ENCODE peak calls at places on chromosome 21, in seven cellular contexts. One of them, this sample, is unnamed.

GRCh38 chr21:14591882-14592281 is 45.8 kb upstream of the SAMSN1 start:
- DNase-seq in HCEC 1CT: no peak
- DNase-seq in kidney tubule cell: peak; percentile 9
- DNase-seq in stimulated activated CD8-positive, alpha-beta memory T cell treated with anti-CD3 and anti-CD28 coated beads, Interleukin-15, amount 100 ng/mL, for 4 hours: no peak
- DNase-seq in stimulated activated CD4-positive, alpha-beta T cell treated with anti-CD3 and anti-CD28 coated beads, Interleukin-1b, Interleukin-23, amount 100 ng/mL, for 24 hours: no peak
- DNase-seq in right atrium auricular region: peak; percentile 62
- DNase-seq in erythroblast: peak; percentile 9
- DNase-seq in this sample: peak; percentile 7

GRCh38 chr21:34073749-34074282 is 438 bp downstream of the MRPS6 start:
- DNase-seq in HCEC 1CT: peak; percentile 24
- DNase-seq in kidney tubule cell: peak; percentile 34
- DNase-seq in stimulated activated CD8-positive, alpha-beta memory T cell treated with anti-CD3 and anti-CD28 coated beads, Interleukin-15, amount 100 ng/mL, for 4 hours: no peak
- DNase-seq in stimulated activated CD4-positive, alpha-beta T cell treated with anti-CD3 and anti-CD28 coated beads, Interleukin-1b, Interleukin-23, amount 100 ng/mL, for 24 hours: peak; percentile 34
- DNase-seq in right atrium auricular region: no peak
- DNase-seq in erythroblast: peak; percentile 81
- DNase-seq in this sample: peak; percentile 31

GRCh38 chr21:43771698-43772367 is 4.3 kb downstream of the CSTB start:
- DNase-seq in HCEC 1CT: no peak
- DNase-seq in kidney tubule cell: no peak
- DNase-seq in stimulated activated CD8-positive, alpha-beta memory T cell treated with anti-CD3 and anti-CD28 coated beads, Interleukin-15, amount 100 ng/mL, for 4 hours: no peak
- DNase-seq in stimulated activated CD4-positive, alpha-beta T cell treated with anti-CD3 and anti-CD28 coated beads, Interleukin-1b, Interleukin-23, amount 100 ng/mL, for 24 hours: no peak
- DNase-seq in right atrium auricular region: no peak
- DNase-seq in erythroblast: no peak
- DNase-seq in this sample: no peak

GRCh38 chr21:45294509-45295291 is 7.0 kb upstream of the POFUT2 start:
- DNase-seq in HCEC 1CT: peak; percentile 99
- DNase-seq in kidney tubule cell: peak; percentile 87
- DNase-seq in stimulated activated CD8-positive, alpha-beta memory T cell treated with anti-CD3 and anti-CD28 coated beads, Interleukin-15, amount 100 ng/mL, for 4 hours: no peak
- DNase-seq in stimulated activated CD4-positive, alpha-beta T cell treated with anti-CD3 and anti-CD28 coated beads, Interleukin-1b, Interleukin-23, amount 100 ng/mL, for 24 hours: no peak
- DNase-seq in right atrium auricular region: peak; percentile 97
- DNase-seq in erythroblast: no peak
- DNase-seq in this sample: peak; percentile 99

GRCh38 chr21:41180752-41181151 is 12.8 kb downstream of the BACE2 start:
- DNase-seq in HCEC 1CT: no peak
- DNase-seq in kidney tubule cell: peak; percentile 54
- DNase-seq in stimulated activated CD8-positive, alpha-beta memory T cell treated with anti-CD3 and anti-CD28 coated beads, Interleukin-15, amount 100 ng/mL, for 4 hours: no peak
- DNase-seq in stimulated activated CD4-positive, alpha-beta T cell treated with anti-CD3 and anti-CD28 coated beads, Interleukin-1b, Interleukin-23, amount 100 ng/mL, for 24 hours: no peak
- DNase-seq in right atrium auricular region: no peak
- DNase-seq in erythroblast: no peak
- DNase-seq in this sample: peak; percentile 49

GRCh38 chr21:38920631-38921398 is 115.1 kb downstream of the ETS2 start:
- DNase-seq in HCEC 1CT: peak; percentile 75
- DNase-seq in kidney tubule cell: no peak
- DNase-seq in stimulated activated CD8-positive, alpha-beta memory T cell treated with anti-CD3 and anti-CD28 coated beads, Interleukin-15, amount 100 ng/mL, for 4 hours: no peak
- DNase-seq in stimulated activated CD4-positive, alpha-beta T cell treated with anti-CD3 and anti-CD28 coated beads, Interleukin-1b, Interleukin-23, amount 100 ng/mL, for 24 hours: no peak
- DNase-seq in right atrium auricular region: no peak
- DNase-seq in erythroblast: no peak
- DNase-seq in this sample: peak; percentile 93

GRCh38 chr21:14995695-14996490 is 68.9 kb downstream of the NRIP1 start:
- DNase-seq in HCEC 1CT: peak; percentile 54
- DNase-seq in kidney tubule cell: peak; percentile 64
- DNase-seq in stimulated activated CD8-positive, alpha-beta memory T cell treated with anti-CD3 and anti-CD28 coated beads, Interleukin-15, amount 100 ng/mL, for 4 hours: no peak
- DNase-seq in stimulated activated CD4-positive, alpha-beta T cell treated with anti-CD3 and anti-CD28 coated beads, Interleukin-1b, Interleukin-23, amount 100 ng/mL, for 24 hours: no peak
- DNase-seq in right atrium auricular region: no peak
- DNase-seq in erythroblast: no peak
- DNase-seq in this sample: peak; percentile 54

GRCh38 chr21:44437696-44438431 is 17.4 kb upstream of the LRRC3 start:
- DNase-seq in HCEC 1CT: no peak
- DNase-seq in kidney tubule cell: no peak
- DNase-seq in stimulated activated CD8-positive, alpha-beta memory T cell treated with anti-CD3 and anti-CD28 coated beads, Interleukin-15, amount 100 ng/mL, for 4 hours: no peak
- DNase-seq in stimulated activated CD4-positive, alpha-beta T cell treated with anti-CD3 and anti-CD28 coated beads, Interleukin-1b, Interleukin-23, amount 100 ng/mL, for 24 hours: no peak
- DNase-seq in right atrium auricular region: no peak
- DNase-seq in erythroblast: no peak
- DNase-seq in this sample: no peak

GRCh38 chr21:40625991-40626390 is 221.0 kb downstream of the DSCAM start:
- DNase-seq in HCEC 1CT: no peak
- DNase-seq in kidney tubule cell: no peak
- DNase-seq in stimulated activated CD8-positive, alpha-beta memory T cell treated with anti-CD3 and anti-CD28 coated beads, Interleukin-15, amount 100 ng/mL, for 4 hours: no peak
- DNase-seq in stimulated activated CD4-positive, alpha-beta T cell treated with anti-CD3 and anti-CD28 coated beads, Interleukin-1b, Interleukin-23, amount 100 ng/mL, for 24 hours: no peak
- DNase-seq in right atrium auricular region: no peak
- DNase-seq in erythroblast: no peak
- DNase-seq in this sample: no peak

This sample was measured in M059J.